ENCODE peak calls at places on chromosomes 13 and 19, in eight cellular contexts. One of them, this sample, is unnamed.

GRCh38 chr13:80037505-80037888 is 303.4 kb downstream of the SPRY2 start:
- DNase-seq in T-helper 1 cell: no peak
- DNase-seq in right atrium auricular region: no peak
- DNase-seq in stimulated activated CD4-positive, alpha-beta T cell treated with anti-CD3 and anti-CD28 coated beads, Interleukin-15, amount 100 ng/mL, for 24 hours: no peak
- DNase-seq in esophagus squamous epithelium: no peak
- DNase-seq in GDM1: no peak
- DNase-seq in naive thymus-derived CD4-positive, alpha-beta T cell: no peak
- DNase-seq in RWPE1: peak
- DNase-seq in this sample: no peak

GRCh38 chr13:78680611-78681010 is 21.7 kb upstream of the OBI1 start:
- DNase-seq in naive thymus-derived CD4-positive, alpha-beta T cell: no peak
- DNase-seq in T-helper 1 cell: no peak
- DNase-seq in GDM1: no peak
- DNase-seq in esophagus squamous epithelium: no peak
- DNase-seq in RWPE1: no peak
- DNase-seq in stimulated activated CD4-positive, alpha-beta T cell treated with anti-CD3 and anti-CD28 coated beads, Interleukin-15, amount 100 ng/mL, for 24 hours: no peak
- DNase-seq in right atrium auricular region: no peak
- DNase-seq in this sample: no peak

GRCh38 chr13:45392811-45393210 is 25.4 kb downstream of the SLC25A30 start:
- DNase-seq in esophagus squamous epithelium: no peak
- DNase-seq in RWPE1: no peak
- DNase-seq in right atrium auricular region: no peak
- DNase-seq in T-helper 1 cell: no peak
- DNase-seq in naive thymus-derived CD4-positive, alpha-beta T cell: no peak
- DNase-seq in GDM1: no peak
- DNase-seq in stimulated activated CD4-positive, alpha-beta T cell treated with anti-CD3 and anti-CD28 coated beads, Interleukin-15, amount 100 ng/mL, for 24 hours: no peak
- DNase-seq in this sample: no peak

GRCh38 chr13:40186041-40186440 is 480.4 kb downstream of the FOXO1 start:
- DNase-seq in naive thymus-derived CD4-positive, alpha-beta T cell: no peak
- DNase-seq in stimulated activated CD4-positive, alpha-beta T cell treated with anti-CD3 and anti-CD28 coated beads, Interleukin-15, amount 100 ng/mL, for 24 hours: no peak
- DNase-seq in right atrium auricular region: no peak
- DNase-seq in GDM1: no peak
- DNase-seq in esophagus squamous epithelium: no peak
- DNase-seq in RWPE1: no peak
- DNase-seq in T-helper 1 cell: no peak
- DNase-seq in this sample: no peak

GRCh38 chr19:48484247-48484893 is 15.2 kb downstream of the CYTH2 start:
- DNase-seq in naive thymus-derived CD4-positive, alpha-beta T cell: no peak
- DNase-seq in RWPE1: no peak
- DNase-seq in esophagus squamous epithelium: no peak
- DNase-seq in stimulated activated CD4-positive, alpha-beta T cell treated with anti-CD3 and anti-CD28 coated beads, Interleukin-15, amount 100 ng/mL, for 24 hours: no peak
- DNase-seq in right atrium auricular region: no peak
- DNase-seq in GDM1: no peak
- DNase-seq in T-helper 1 cell: no peak
- DNase-seq in this sample: no peak

GRCh38 chr19:17602872-17603552 is 47.6 kb downstream of the COLGALT1 start:
- DNase-seq in RWPE1: no peak
- DNase-seq in T-helper 1 cell: no peak
- DNase-seq in right atrium auricular region: no peak
- DNase-seq in esophagus squamous epithelium: no peak
- DNase-seq in GDM1: no peak
- DNase-seq in stimulated activated CD4-positive, alpha-beta T cell treated with anti-CD3 and anti-CD28 coated beads, Interleukin-15, amount 100 ng/mL, for 24 hours: no peak
- DNase-seq in naive thymus-derived CD4-positive, alpha-beta T cell: no peak
- DNase-seq in this sample: no peak

GRCh38 chr19:12757544-12758274 is 6.1 kb downstream of the BEST2 start:
- DNase-seq in right atrium auricular region: peak
- DNase-seq in stimulated activated CD4-positive, alpha-beta T cell treated with anti-CD3 and anti-CD28 coated beads, Interleukin-15, amount 100 ng/mL, for 24 hours: peak
- DNase-seq in T-helper 1 cell: no peak
- DNase-seq in GDM1: peak
- DNase-seq in RWPE1: peak
- DNase-seq in naive thymus-derived CD4-positive, alpha-beta T cell: peak
- DNase-seq in esophagus squamous epithelium: no peak
- DNase-seq in this sample: peak

GRCh38 chr13:93771782-93772181 is 545.2 kb downstream of the GPC6 start:
- DNase-seq in stimulated activated CD4-positive, alpha-beta T cell treated with anti-CD3 and anti-CD28 coated beads, Interleukin-15, amount 100 ng/mL, for 24 hours: no peak
- DNase-seq in naive thymus-derived CD4-positive, alpha-beta T cell: no peak
- DNase-seq in GDM1: no peak
- DNase-seq in T-helper 1 cell: no peak
- DNase-seq in right atrium auricular region: no peak
- DNase-seq in RWPE1: no peak
- DNase-seq in esophagus squamous epithelium: no peak
- DNase-seq in this sample: no peak

GRCh38 chr19:55482128-55482961 is 2.6 kb upstream of the NAT14 start:
- DNase-seq in RWPE1: no peak
- DNase-seq in GDM1: no peak
- DNase-seq in stimulated activated CD4-positive, alpha-beta T cell treated with anti-CD3 and anti-CD28 coated beads, Interleukin-15, amount 100 ng/mL, for 24 hours: no peak
- DNase-seq in esophagus squamous epithelium: no peak
- DNase-seq in right atrium auricular region: no peak
- DNase-seq in naive thymus-derived CD4-positive, alpha-beta T cell: no peak
- DNase-seq in T-helper 1 cell: no peak
- DNase-seq in this sample: no peak

GRCh38 chr19:54412877-54413276 is 2.4 kb upstream of the TTYH1 start:
- DNase-seq in naive thymus-derived CD4-positive, alpha-beta T cell: no peak
- DNase-seq in GDM1: no peak
- DNase-seq in T-helper 1 cell: no peak
- DNase-seq in RWPE1: no peak
- DNase-seq in stimulated activated CD4-positive, alpha-beta T cell treated with anti-CD3 and anti-CD28 coated beads, Interleukin-15, amount 100 ng/mL, for 24 hours: no peak
- DNase-seq in esophagus squamous epithelium: no peak
- DNase-seq in right atrium auricular region: no peak
- DNase-seq in this sample: no peak

GRCh38 chr19:16205205-16206045 is 7.7 kb downstream of the AP1M1 start:
- DNase-seq in right atrium auricular region: no peak
- DNase-seq in stimulated activated CD4-positive, alpha-beta T cell treated with anti-CD3 and anti-CD28 coated beads, Interleukin-15, amount 100 ng/mL, for 24 hours: no peak
- DNase-seq in GDM1: no peak
- DNase-seq in T-helper 1 cell: no peak
- DNase-seq in RWPE1: no peak
- DNase-seq in esophagus squamous epithelium: no peak
- DNase-seq in naive thymus-derived CD4-positive, alpha-beta T cell: no peak
- DNase-seq in this sample: no peak

GRCh38 chr19:5934779-5935472 is 20.9 kb downstream of the CAPS start:
- DNase-seq in right atrium auricular region: no peak
- DNase-seq in esophagus squamous epithelium: no peak
- DNase-seq in T-helper 1 cell: no peak
- DNase-seq in GDM1: no peak
- DNase-seq in stimulated activated CD4-positive, alpha-beta T cell treated with anti-CD3 and anti-CD28 coated beads, Interleukin-15, amount 100 ng/mL, for 24 hours: no peak
- DNase-seq in naive thymus-derived CD4-positive, alpha-beta T cell: no peak
- DNase-seq in RWPE1: no peak
- DNase-seq in this sample: no peak

GRCh38 chr13:20512042-20512683 is 13.5 kb downstream of the CRYL1 start:
- DNase-seq in stimulated activated CD4-positive, alpha-beta T cell treated with anti-CD3 and anti-CD28 coated beads, Interleukin-15, amount 100 ng/mL, for 24 hours: no peak
- DNase-seq in right atrium auricular region: no peak
- DNase-seq in RWPE1: no peak
- DNase-seq in esophagus squamous epithelium: no peak
- DNase-seq in naive thymus-derived CD4-positive, alpha-beta T cell: no peak
- DNase-seq in T-helper 1 cell: no peak
- DNase-seq in GDM1: peak
- DNase-seq in this sample: no peak

GRCh38 chr13:71477735-71478134 is 389.3 kb downstream of the DACH1 start:
- DNase-seq in T-helper 1 cell: no peak
- DNase-seq in naive thymus-derived CD4-positive, alpha-beta T cell: no peak
- DNase-seq in esophagus squamous epithelium: no peak
- DNase-seq in GDM1: no peak
- DNase-seq in right atrium auricular region: no peak
- DNase-seq in stimulated activated CD4-positive, alpha-beta T cell treated with anti-CD3 and anti-CD28 coated beads, Interleukin-15, amount 100 ng/mL, for 24 hours: no peak
- DNase-seq in RWPE1: peak
- DNase-seq in this sample: no peak

GRCh38 chr19:51497666-51498065 is 3.9 kb downstream of the SIGLEC12 start:
- DNase-seq in RWPE1: no peak
- DNase-seq in T-helper 1 cell: no peak
- DNase-seq in esophagus squamous epithelium: no peak
- DNase-seq in right atrium auricular region: no peak
- DNase-seq in naive thymus-derived CD4-positive, alpha-beta T cell: no peak
- DNase-seq in GDM1: no peak
- DNase-seq in stimulated activated CD4-positive, alpha-beta T cell treated with anti-CD3 and anti-CD28 coated beads, Interleukin-15, amount 100 ng/mL, for 24 hours: no peak
- DNase-seq in this sample: no peak

GRCh38 chr13:42405665-42406390 is 133.9 kb downstream of the AKAP11 start:
- DNase-seq in GDM1: no peak
- DNase-seq in esophagus squamous epithelium: no peak
- DNase-seq in naive thymus-derived CD4-positive, alpha-beta T cell: no peak
- DNase-seq in right atrium auricular region: no peak
- DNase-seq in RWPE1: peak
- DNase-seq in T-helper 1 cell: no peak
- DNase-seq in stimulated activated CD4-positive, alpha-beta T cell treated with anti-CD3 and anti-CD28 coated beads, Interleukin-15, amount 100 ng/mL, for 24 hours: peak
- DNase-seq in this sample: peak

GRCh38 chr13:111039735-111040134 is 75.4 kb upstream of the ARHGEF7 start:
- DNase-seq in RWPE1: no peak
- DNase-seq in right atrium auricular region: no peak
- DNase-seq in naive thymus-derived CD4-positive, alpha-beta T cell: no peak
- DNase-seq in esophagus squamous epithelium: no peak
- DNase-seq in T-helper 1 cell: no peak
- DNase-seq in GDM1: no peak
- DNase-seq in stimulated activated CD4-positive, alpha-beta T cell treated with anti-CD3 and anti-CD28 coated beads, Interleukin-15, amount 100 ng/mL, for 24 hours: no peak
- DNase-seq in this sample: no peak

GRCh38 chr13:23510979-23511735 is 59.1 kb upstream of the TNFRSF19 start:
- DNase-seq in GDM1: no peak
- DNase-seq in right atrium auricular region: no peak
- DNase-seq in RWPE1: no peak
- DNase-seq in naive thymus-derived CD4-positive, alpha-beta T cell: no peak
- DNase-seq in T-helper 1 cell: no peak
- DNase-seq in esophagus squamous epithelium: no peak
- DNase-seq in stimulated activated CD4-positive, alpha-beta T cell treated with anti-CD3 and anti-CD28 coated beads, Interleukin-15, amount 100 ng/mL, for 24 hours: no peak
- DNase-seq in this sample: no peak

GRCh38 chr19:33720691-33721682 is 75.7 kb upstream of the KCTD15 start:
- DNase-seq in T-helper 1 cell: no peak
- DNase-seq in esophagus squamous epithelium: no peak
- DNase-seq in naive thymus-derived CD4-positive, alpha-beta T cell: no peak
- DNase-seq in RWPE1: no peak
- DNase-seq in stimulated activated CD4-positive, alpha-beta T cell treated with anti-CD3 and anti-CD28 coated beads, Interleukin-15, amount 100 ng/mL, for 24 hours: no peak
- DNase-seq in right atrium auricular region: no peak
- DNase-seq in GDM1: no peak
- DNase-seq in this sample: no peak

GRCh38 chr13:31442605-31443004 is 242.8 kb downstream of the B3GLCT start:
- DNase-seq in GDM1: no peak
- DNase-seq in RWPE1: no peak
- DNase-seq in esophagus squamous epithelium: no peak
- DNase-seq in stimulated activated CD4-positive, alpha-beta T cell treated with anti-CD3 and anti-CD28 coated beads, Interleukin-15, amount 100 ng/mL, for 24 hours: no peak
- DNase-seq in naive thymus-derived CD4-positive, alpha-beta T cell: no peak
- DNase-seq in right atrium auricular region: no peak
- DNase-seq in T-helper 1 cell: no peak
- DNase-seq in this sample: no peak

GRCh38 chr19:30388819-30389218 is 16.6 kb downstream of the ZNF536 start:
- DNase-seq in stimulated activated CD4-positive, alpha-beta T cell treated with anti-CD3 and anti-CD28 coated beads, Interleukin-15, amount 100 ng/mL, for 24 hours: no peak
- DNase-seq in T-helper 1 cell: no peak
- DNase-seq in right atrium auricular region: no peak
- DNase-seq in naive thymus-derived CD4-positive, alpha-beta T cell: no peak
- DNase-seq in GDM1: no peak
- DNase-seq in RWPE1: no peak
- DNase-seq in esophagus squamous epithelium: no peak
- DNase-seq in this sample: no peak

GRCh38 chr13:113849546-113849945 is 14.3 kb downstream of the GAS6 start:
- DNase-seq in naive thymus-derived CD4-positive, alpha-beta T cell: no peak
- DNase-seq in right atrium auricular region: no peak
- DNase-seq in RWPE1: peak
- DNase-seq in T-helper 1 cell: no peak
- DNase-seq in stimulated activated CD4-positive, alpha-beta T cell treated with anti-CD3 and anti-CD28 coated beads, Interleukin-15, amount 100 ng/mL, for 24 hours: no peak
- DNase-seq in GDM1: no peak
- DNase-seq in esophagus squamous epithelium: no peak
- DNase-seq in this sample: no peak

GRCh38 chr13:62094937-62095336 is 679.3 kb upstream of the PCDH20 start:
- DNase-seq in GDM1: no peak
- DNase-seq in RWPE1: no peak
- DNase-seq in naive thymus-derived CD4-positive, alpha-beta T cell: no peak
- DNase-seq in right atrium auricular region: no peak
- DNase-seq in stimulated activated CD4-positive, alpha-beta T cell treated with anti-CD3 and anti-CD28 coated beads, Interleukin-15, amount 100 ng/mL, for 24 hours: no peak
- DNase-seq in esophagus squamous epithelium: no peak
- DNase-seq in T-helper 1 cell: no peak
- DNase-seq in this sample: no peak

GRCh38 chr19:802497-802887 is 5.2 kb downstream of the PTBP1 start:
- DNase-seq in naive thymus-derived CD4-positive, alpha-beta T cell: no peak
- DNase-seq in T-helper 1 cell: no peak
- DNase-seq in RWPE1: no peak
- DNase-seq in stimulated activated CD4-positive, alpha-beta T cell treated with anti-CD3 and anti-CD28 coated beads, Interleukin-15, amount 100 ng/mL, for 24 hours: no peak
- DNase-seq in esophagus squamous epithelium: no peak
- DNase-seq in GDM1: no peak
- DNase-seq in right atrium auricular region: no peak
- DNase-seq in this sample: no peak

GRCh38 chr19:7729211-7729610 is 2.7 kb downstream of the CLEC4G start:
- DNase-seq in right atrium auricular region: no peak
- DNase-seq in T-helper 1 cell: no peak
- DNase-seq in GDM1: no peak
- DNase-seq in naive thymus-derived CD4-positive, alpha-beta T cell: no peak
- DNase-seq in esophagus squamous epithelium: no peak
- DNase-seq in stimulated activated CD4-positive, alpha-beta T cell treated with anti-CD3 and anti-CD28 coated beads, Interleukin-15, amount 100 ng/mL, for 24 hours: peak
- DNase-seq in RWPE1: no peak
- DNase-seq in this sample: no peak

GRCh38 chr13:110634558-110634957 is 19.2 kb downstream of the NAXD start:
- DNase-seq in esophagus squamous epithelium: no peak
- DNase-seq in GDM1: no peak
- DNase-seq in stimulated activated CD4-positive, alpha-beta T cell treated with anti-CD3 and anti-CD28 coated beads, Interleukin-15, amount 100 ng/mL, for 24 hours: no peak
- DNase-seq in RWPE1: no peak
- DNase-seq in right atrium auricular region: no peak
- DNase-seq in T-helper 1 cell: no peak
- DNase-seq in naive thymus-derived CD4-positive, alpha-beta T cell: no peak
- DNase-seq in this sample: no peak

GRCh38 chr19:40219721-40220276 is 1.6 kb upstream of the TTC9B start:
- DNase-seq in esophagus squamous epithelium: no peak
- DNase-seq in stimulated activated CD4-positive, alpha-beta T cell treated with anti-CD3 and anti-CD28 coated beads, Interleukin-15, amount 100 ng/mL, for 24 hours: no peak
- DNase-seq in naive thymus-derived CD4-positive, alpha-beta T cell: no peak
- DNase-seq in right atrium auricular region: no peak
- DNase-seq in T-helper 1 cell: no peak
- DNase-seq in RWPE1: peak
- DNase-seq in GDM1: no peak
- DNase-seq in this sample: no peak